ENCODE peak calls at places on chromosomes 13 and 19, in nine cellular contexts. S is stimulated activated CD4-positive, alpha-beta T cell treated with anti-CD3 and anti-CD28 coated beads, Interleukin-15, amount 100 ng/mL, for 1 hour; K is kidney tubule cell; L is cardiac fibroblast; Q is activated CD4-positive, CD25-positive, alpha-beta regulatory T cell treated with anti-CD3 and anti-CD28 coated beads, Interleukin-2, amount 50 U/mL, for 72 hours; X is Daoy; F is AG04449; H is M059J; C is hepatic stellate cell. R is an unnamed sample.

GRCh38 chr19:33866696-33867095 is 70.0 kb downstream of the KCTD15 start:
- DNase-seq in L (no peak), Q (no peak), S (no peak), F (no peak), X (no peak), K (no peak), H (no peak), C (no peak), R (no peak)

GRCh38 chr19:52138614-52139290 is 986 bp downstream of the ZNF616 start:
- DNase-seq in L (no peak), C (peak; percentile 6), Q (peak; percentile 33), F (no peak), H (peak; percentile 18), S (no peak), K (peak; percentile 25), X (peak; percentile 64), R (peak; percentile 49)

GRCh38 chr13:113783966-113784644 is 25.1 kb downstream of the TMEM255B start:
- DNase-seq in Q (no peak), F (no peak), L (no peak), S (no peak), H (peak; percentile 19), C (no peak), X (no peak), K (peak; percentile 14), R (no peak)

GRCh38 chr19:40659566-40659965 is 30.9 kb downstream of the NUMBL start:
- DNase-seq in F (no peak), X (no peak), S (no peak), C (no peak), H (no peak), K (no peak), Q (no peak), L (no peak), R (no peak)

GRCh38 chr19:50889638-50890037 is 16.4 kb downstream of the KLK2 start:
- DNase-seq in H (no peak), F (no peak), Q (no peak), S (no peak), K (no peak), C (no peak), X (no peak), L (no peak), R (no peak)

GRCh38 chr13:21613791-21614190 is 9.8 kb upstream of the MICU2 start:
- DNase-seq in L (no peak), S (no peak), X (no peak), Q (no peak), K (peak; percentile 63), F (no peak), H (no peak), C (no peak), R (no peak)

GRCh38 chr13:34738251-34739170 is 203.6 kb upstream of the NBEA start:
- DNase-seq in F (no peak), Q (no peak), X (no peak), H (no peak), K (peak; percentile 33), C (no peak), L (no peak), S (no peak), R (no peak)

GRCh38 chr19:16739546-16739945 is 19.9 kb downstream of the NWD1 start:
- DNase-seq in X (no peak), K (no peak), H (peak; percentile 15), F (no peak), C (no peak), L (no peak), Q (no peak), S (no peak), R (no peak)

GRCh38 chr13:111241006-111241755 is 79.3 kb upstream of the TEX29 start:
- DNase-seq in H (no peak), F (no peak), Q (no peak), X (no peak), L (no peak), C (no peak), S (no peak), K (no peak), R (no peak)

GRCh38 chr13:32153056-32153455 is 121.5 kb downstream of the FRY start:
- DNase-seq in S (no peak), K (no peak), Q (no peak), H (peak; percentile 59), L (peak; percentile 91), X (no peak), C (peak; percentile 34), F (peak; percentile 19), R (no peak)

GRCh38 chr19:39327990-39328705 is 7.5 kb upstream of the LRFN1 start:
- DNase-seq in C (peak; percentile 85), H (peak; percentile 70), F (no peak), L (peak; percentile 77), S (peak; percentile 79), K (peak; percentile 68), X (peak; percentile 75), Q (peak; percentile 84), R (peak; percentile 46)

GRCh38 chr13:110361365-110361911 is 54.4 kb downstream of the COL4A2 start:
- DNase-seq in X (no peak), K (no peak), C (peak; percentile 91), Q (no peak), L (peak; percentile 99), H (no peak), S (no peak), F (peak; percentile 91), R (no peak)

GRCh38 chr19:58218899-58219298 is 9.8 kb upstream of the ZNF544 start:
- DNase-seq in K (peak; percentile 11), F (no peak), Q (no peak), C (no peak), L (peak; percentile 48), S (no peak), X (peak; percentile 27), H (no peak), R (no peak)

GRCh38 chr13:20219585-20219984 is 12.5 kb downstream of the GJB6 start:
- DNase-seq in X (no peak), H (no peak), L (no peak), C (no peak), F (no peak), S (no peak), Q (no peak), K (no peak), R (no peak)

GRCh38 chr13:61086052-61086451 is 329.6 kb downstream of the PCDH20 start:
- DNase-seq in C (no peak), S (no peak), K (no peak), X (no peak), H (peak; percentile 31), Q (no peak), F (no peak), L (no peak), R (no peak)

GRCh38 chr13:105346141-105346766 is 1189.2 kb downstream of the EFNB2 start:
- DNase-seq in H (peak; percentile 86), K (peak; percentile 89), S (no peak), F (peak; percentile 51), X (peak; percentile 43), L (peak; percentile 80), C (peak; percentile 24), Q (no peak), R (no peak)

GRCh38 chr13:97223711-97224461 is 1.8 kb downstream of the MBNL2 start:
- DNase-seq in K (peak; percentile 88), L (peak; percentile 95), F (peak; percentile 84), C (peak; percentile 64), S (no peak), X (peak; percentile 71), Q (no peak), H (peak; percentile 94), R (peak; percentile 12)

GRCh38 chr13:46962286-46962941 is 65.6 kb upstream of the HTR2A start:
- DNase-seq in H (peak; percentile 41), K (peak; percentile 72), S (no peak), F (no peak), X (peak; percentile 9), C (no peak), Q (no peak), L (peak; percentile 37), R (no peak)

GRCh38 chr19:14661372-14661924 is 13.2 kb downstream of the ADGRE3 start:
- DNase-seq in X (no peak), K (no peak), S (no peak), L (no peak), C (no peak), F (no peak), H (no peak), Q (no peak), R (no peak)

GRCh38 chr19:823565-824121 is 1.9 kb upstream of the PLPPR3 start:
- DNase-seq in H (peak; percentile 58), F (no peak), S (no peak), K (no peak), C (no peak), Q (no peak), L (no peak), X (peak; percentile 57), R (no peak)

GRCh38 chr13:50393641-50394040 is 378.4 kb downstream of the KCNRG start:
- DNase-seq in H (no peak), C (no peak), X (peak; percentile 28), F (no peak), S (no peak), L (no peak), Q (no peak), K (no peak), R (peak; percentile 69)

GRCh38 chr13:85261757-85262346 is 537.4 kb downstream of the SLITRK6 start:
- DNase-seq in H (no peak), S (no peak), K (no peak), L (no peak), C (no peak), X (no peak), Q (no peak), F (no peak), R (no peak)

GRCh38 chr19:56159009-56159501 is 16.8 kb upstream of the GALP start:
- DNase-seq in L (no peak), K (peak; percentile 47), C (no peak), Q (no peak), S (no peak), X (no peak), F (no peak), H (no peak), R (no peak)

GRCh38 chr19:27657271-27658051 is 1555.5 kb downstream of the UQCRFS1 start:
- DNase-seq in L (no peak), X (no peak), S (no peak), C (no peak), H (no peak), K (no peak), F (no peak), Q (no peak), R (no peak)

GRCh38 chr13:25406377-25406776 is 34.6 kb downstream of the ATP8A2 start:
- DNase-seq in F (no peak), Q (no peak), C (no peak), L (no peak), H (peak; percentile 2), S (no peak), X (peak; percentile 7), K (peak; percentile 13), R (no peak)

GRCh38 chr13:33678906-33679657 is 138.9 kb upstream of the RFC3 start:
- DNase-seq in C (no peak), H (peak; percentile 93), K (peak; percentile 94), X (peak; percentile 81), L (peak; percentile 94), Q (peak; percentile 73), F (no peak), S (peak; percentile 56), R (no peak)

GRCh38 chr13:107865643-107866006 is 349.7 kb downstream of the LIG4 start:
- DNase-seq in Q (no peak), H (no peak), F (no peak), C (peak; percentile 24), S (no peak), X (no peak), K (peak; percentile 22), L (no peak), R (no peak)

GRCh38 chr19:19721896-19722295 is 11.0 kb downstream of the ZNF14 start:
- DNase-seq in Q (no peak), X (no peak), F (no peak), C (no peak), S (no peak), L (no peak), K (no peak), H (no peak), R (no peak)

GRCh38 chr13:19159761-19160420 is 21.7 kb downstream of the TUBA3C start:
- DNase-seq in Q (no peak), S (no peak), K (no peak), X (no peak), L (no peak), F (no peak), C (no peak), H (no peak), R (no peak)

GRCh38 chr19:18157465-18158063 is 4.6 kb downstream of the PIK3R2 start:
- DNase-seq in H (no peak), X (no peak), K (no peak), Q (no peak), C (no peak), F (no peak), L (no peak), S (no peak), R (peak; percentile 92)

GRCh38 chr13:40993119-40993518 is 26.0 kb downstream of the ELF1 start:
- DNase-seq in F (no peak), X (no peak), C (no peak), Q (no peak), L (peak; percentile 29), S (no peak), H (no peak), K (no peak), R (peak; percentile 55)